ENCODE peak calls at places on chromosomes 16 and 17, in nine cellular contexts. M, T, L, V, J, R, E, H and G are unnamed samples.

GRCh38 chr16:29926675-29927522 is 873 bp upstream of the KCTD13 start:
- DNase-seq in M (no peak), T (no peak), L (no peak), V (no peak), J (no peak), R (no peak), E (peak), H (no peak), G (no peak)

GRCh38 chr17:75024686-75025397 is 12.4 kb downstream of the MRPL58 start:
- DNase-seq in M (no peak), T (no peak), L (no peak), V (no peak), J (no peak), R (no peak), E (no peak), H (no peak), G (no peak)

GRCh38 chr17:52170963-52171572 is 12.6 kb upstream of the CA10 start:
- DNase-seq in M (no peak), T (no peak), L (peak), V (peak), J (no peak), R (no peak), E (peak), H (no peak), G (no peak)

GRCh38 chr16:88758227-88758943 is 26.6 kb downstream of the PIEZO1 start:
- DNase-seq in M (no peak), T (no peak), L (no peak), V (no peak), J (no peak), R (no peak), E (no peak), H (no peak), G (no peak)

GRCh38 chr17:75094871-75095399 is 7.2 kb downstream of the SLC16A5 start:
- DNase-seq in M (no peak), T (no peak), L (no peak), V (no peak), J (no peak), R (no peak), E (no peak), H (no peak), G (no peak)

GRCh38 chr17:45283711-45284110 is 21.8 kb upstream of the SPATA32 start:
- DNase-seq in M (peak), T (no peak), L (no peak), V (no peak), J (no peak), R (no peak), E (no peak), H (no peak), G (no peak)

GRCh38 chr17:3918372-3919122 is 2.3 kb upstream of the P2RX1 start:
- DNase-seq in M (no peak), T (no peak), L (no peak), V (no peak), J (no peak), R (no peak), E (peak), H (no peak), G (no peak)

GRCh38 chr16:84115919-84116719 is 623 bp downstream of the MBTPS1 start:
- DNase-seq in M (no peak), T (no peak), L (peak), V (peak), J (no peak), R (peak), E (peak), H (peak), G (no peak)

GRCh38 chr17:43916385-43916784 is 9.0 kb upstream of the MPP2 start:
- DNase-seq in M (no peak), T (no peak), L (no peak), V (no peak), J (no peak), R (no peak), E (no peak), H (no peak), G (no peak)

GRCh38 chr16:64365448-64365858 is 756.4 kb downstream of the CDH11 start:
- DNase-seq in M (no peak), T (no peak), L (no peak), V (no peak), J (no peak), R (no peak), E (no peak), H (no peak), G (no peak)

GRCh38 chr17:81543756-81544155 is 8.4 kb downstream of the FAAP100 start:
- DNase-seq in M (no peak), T (peak), L (no peak), V (no peak), J (no peak), R (no peak), E (no peak), H (no peak), G (no peak)

GRCh38 chr17:6439951-6440350 is 4.3 kb upstream of the PIMREG start:
- DNase-seq in M (no peak), T (no peak), L (no peak), V (no peak), J (no peak), R (no peak), E (no peak), H (no peak), G (no peak)

GRCh38 chr17:33521784-33522183 is 228.7 kb upstream of the ASIC2 start:
- DNase-seq in M (no peak), T (no peak), L (peak), V (no peak), J (no peak), R (peak), E (peak), H (no peak), G (no peak)
- TF ChIP-seq CTCF in M (peak), T (peak), L (peak), V (peak), J (no peak), R (peak), E (peak), H (no peak), G (no peak)

DNA sequence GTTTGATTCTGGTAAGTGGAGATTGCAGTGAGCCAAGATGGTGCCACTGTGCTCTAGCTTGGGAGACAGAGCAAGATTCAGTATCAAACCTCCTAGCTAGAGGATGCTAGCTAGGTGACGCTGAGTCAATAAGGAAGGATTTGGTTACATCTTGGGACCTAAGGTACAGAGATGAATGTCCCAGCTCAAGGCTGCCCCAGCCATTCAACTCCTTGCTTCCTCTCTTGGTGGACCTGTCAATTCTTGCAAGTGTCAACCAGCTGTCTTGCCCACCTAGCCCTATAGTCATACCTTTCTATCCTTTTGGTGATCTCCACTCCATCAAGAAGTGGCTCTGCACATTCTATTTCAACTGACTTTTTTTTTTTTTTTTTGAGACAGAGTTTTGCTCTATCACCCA is 1.4 kb upstream of the MILR1 start:
- DNase-seq in M (no peak), T (no peak), L (no peak), V (no peak), J (no peak), R (no peak), E (no peak), H (no peak), G (no peak)
- TF ChIP-seq CTCF in M (no peak), T (no peak), L (no peak), V (no peak), J (no peak), R (no peak), E (no peak), H (no peak), G (no peak)

GRCh38 chr17:50139185-50139783 is 9.3 kb upstream of the SAMD14 start:
- DNase-seq in M (no peak), T (no peak), L (no peak), V (no peak), J (no peak), R (no peak), E (no peak), H (no peak), G (no peak)
- TF ChIP-seq CTCF in M (no peak), T (no peak), L (no peak), V (no peak), J (no peak), R (no peak), E (no peak), H (no peak), G (no peak)

GRCh38 chr17:49447603-49448325 is 33.1 kb upstream of the PHB1 start:
- DNase-seq in M (no peak), T (no peak), L (no peak), V (no peak), J (no peak), R (no peak), E (no peak), H (no peak), G (no peak)
- TF ChIP-seq CTCF in M (no peak), T (no peak), L (peak), V (no peak), J (peak), R (no peak), E (no peak), H (no peak), G (peak)

GRCh38 chr17:58351182-58351581 is 819 bp downstream of the SUPT4H1 start:
- DNase-seq in M (no peak), T (no peak), L (no peak), V (no peak), J (no peak), R (no peak), E (no peak), H (no peak), G (no peak)
- TF ChIP-seq CTCF in M (no peak), T (no peak), L (no peak), V (no peak), J (no peak), R (no peak), E (no peak), H (no peak), G (no peak)

GRCh38 chr16:75002474-75002873 is 3.6 kb downstream of the ZNRF1 start:
- DNase-seq in M (no peak), T (no peak), L (no peak), V (no peak), J (no peak), R (no peak), E (peak), H (no peak), G (no peak)

GRCh38 chr16:74999208-74999682 is 421 bp downstream of the ZNRF1 start:
- DNase-seq in M (peak), T (no peak), L (peak), V (no peak), J (no peak), R (no peak), E (peak), H (no peak), G (no peak)

GRCh38 chr16:75000481-75001081 is 1.8 kb downstream of the ZNRF1 start:
- DNase-seq in M (no peak), T (peak), L (peak), V (peak), J (no peak), R (no peak), E (no peak), H (no peak), G (no peak)

GRCh38 chr16:74998481-74999207 is at the start of gene ZNRF1:
- DNase-seq in M (peak), T (peak), L (peak), V (peak), J (peak), R (peak), E (peak), H (peak), G (peak)

DNA sequence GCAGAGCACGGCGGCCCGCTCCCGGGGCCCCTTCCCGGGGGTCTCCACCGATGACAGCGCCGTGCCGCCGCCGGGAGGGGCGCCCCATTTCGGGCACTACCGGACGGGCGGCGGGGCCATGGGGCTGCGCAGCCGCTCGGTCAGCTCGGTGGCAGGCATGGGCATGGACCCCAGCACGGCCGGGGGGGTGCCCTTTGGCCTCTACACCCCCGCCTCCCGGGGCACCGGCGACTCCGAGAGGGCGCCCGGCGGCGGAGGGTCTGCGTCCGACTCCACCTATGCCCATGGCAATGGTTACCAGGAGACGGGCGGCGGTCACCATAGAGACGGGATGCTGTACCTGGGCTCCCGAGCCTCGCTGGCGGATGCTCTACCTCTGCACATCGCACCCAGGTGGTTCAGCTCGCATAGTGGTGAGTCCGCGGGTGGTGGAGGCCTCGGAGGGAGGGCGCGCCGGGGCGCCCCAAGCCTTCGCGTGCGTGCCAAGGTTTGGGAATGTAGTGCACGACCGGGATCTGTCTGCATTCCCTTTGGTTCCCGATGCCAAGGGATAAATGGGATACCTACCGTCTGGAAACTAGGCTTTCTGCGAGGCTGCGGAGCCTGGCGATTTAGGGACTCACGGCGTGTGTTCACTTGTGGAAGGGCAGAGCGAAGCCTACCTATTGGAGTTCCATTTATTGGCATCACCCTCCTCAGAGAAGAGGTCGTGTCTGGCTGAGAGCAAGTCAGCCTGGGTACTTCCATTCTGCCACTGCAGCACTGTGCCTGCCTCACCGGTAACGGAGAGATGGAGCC is 1.1 kb downstream of the ZNRF1 start:
- DNase-seq in M (peak), T (peak), L (no peak), V (peak), J (no peak), R (peak), E (peak), H (no peak), G (no peak)
- TF ChIP-seq CTCF in M (no peak), T (no peak), L (no peak), V (no peak), J (no peak), R (no peak), E (no peak), H (no peak), G (no peak)